ENCODE peak calls at places on chromosomes 7 and 10, in eight cellular contexts. H is GM18507, Z is DMS79 treated with DMSO at 0.1 percent for 48 hours, B is caudate nucleus, F is amniotic epithelial cell, R is GOT3, O is globus pallidus, T is HTR-8/SVneo. G is an unnamed sample.

GRCh38 chr10:25125151-25125550 is 49.6 kb upstream of the GPR158 start:
- DNase-seq in H (no peak), Z (peak), B (peak), F (no peak), R (no peak), O (no peak), T (no peak), G (no peak)

GRCh38 chr7:114986805-114987204 is 64.9 kb downstream of the MDFIC start:
- DNase-seq in H (no peak), Z (no peak), B (no peak), F (peak), R (no peak), O (no peak), T (no peak), G (no peak)

GRCh38 chr10:110076559-110077318 is 69.0 kb downstream of the ADD3 start:
- DNase-seq in H (no peak), Z (no peak), B (no peak), F (peak), R (no peak), O (peak), T (peak), G (peak)

GRCh38 chr7:13240349-13240748 is 552.9 kb downstream of the ARL4A start:
- DNase-seq in H (no peak), Z (no peak), B (no peak), F (peak), R (no peak), O (no peak), T (peak), G (no peak)

GRCh38 chr10:35386594-35387174 is 50.4 kb downstream of the CCNY start:
- DNase-seq in H (no peak), Z (peak), B (no peak), F (peak), R (no peak), O (no peak), T (no peak), G (peak)

GRCh38 chr10:118818621-118819221 is 64.0 kb upstream of the CACUL1 start:
- DNase-seq in H (no peak), Z (peak), B (no peak), F (no peak), R (no peak), O (peak), T (no peak), G (no peak)

GRCh38 chr10:91196268-91197043 is 24.0 kb upstream of the PCGF5 start:
- DNase-seq in H (no peak), Z (peak), B (no peak), F (peak), R (no peak), O (no peak), T (no peak), G (no peak)

GRCh38 chr7:102331536-102332275 is 24.5 kb downstream of the SPDYE6 start:
- DNase-seq in H (no peak), Z (no peak), B (no peak), F (no peak), R (no peak), O (no peak), T (no peak), G (no peak)

GRCh38 chr10:117421985-117422384 is 46.7 kb upstream of the PDZD8 start:
- DNase-seq in H (no peak), Z (no peak), B (no peak), F (no peak), R (no peak), O (no peak), T (no peak), G (no peak)

GRCh38 chr10:26214538-26215461 is 1.8 kb upstream of the GAD2 start:
- DNase-seq in H (no peak), Z (peak), B (peak), F (no peak), R (no peak), O (no peak), T (no peak), G (no peak)

GRCh38 chr10:20202337-20202736 is 386.1 kb downstream of the PLXDC2 start:
- DNase-seq in H (no peak), Z (no peak), B (no peak), F (peak), R (no peak), O (no peak), T (no peak), G (no peak)

GRCh38 chr7:37318541-37318940 is 130.1 kb downstream of the ELMO1 start:
- DNase-seq in H (no peak), Z (no peak), B (no peak), F (no peak), R (no peak), O (no peak), T (no peak), G (no peak)

GRCh38 chr7:120060875-120061274 is 212.1 kb upstream of the KCND2 start:
- DNase-seq in H (no peak), Z (no peak), B (no peak), F (no peak), R (no peak), O (no peak), T (no peak), G (no peak)

GRCh38 chr7:151428393-151429231 is 11.3 kb downstream of the CRYGN start:
- DNase-seq in H (no peak), Z (no peak), B (no peak), F (peak), R (no peak), O (peak), T (peak), G (peak)

GRCh38 chr10:20984632-20985031 is 87.5 kb upstream of the NEBL start:
- DNase-seq in H (no peak), Z (no peak), B (no peak), F (no peak), R (no peak), O (no peak), T (no peak), G (no peak)

GRCh38 chr10:127398140-127398966 is 150.8 kb upstream of the NPS start:
- DNase-seq in H (no peak), Z (no peak), B (peak), F (peak), R (no peak), O (no peak), T (peak), G (no peak)

GRCh38 chr10:44981172-44982113 is 2.8 kb upstream of the DEPP1 start:
- DNase-seq in H (no peak), Z (no peak), B (no peak), F (peak), R (no peak), O (no peak), T (peak), G (peak)

GRCh38 chr7:13890793-13891192 is 98.7 kb downstream of the ETV1 start:
- DNase-seq in H (no peak), Z (no peak), B (no peak), F (no peak), R (no peak), O (no peak), T (no peak), G (no peak)

GRCh38 chr7:156816943-156817572 is 75.9 kb downstream of the LMBR1 start:
- DNase-seq in H (no peak), Z (peak), B (no peak), F (peak), R (no peak), O (peak), T (peak), G (peak)

GRCh38 chr7:108132551-108133265 is 2.5 kb upstream of the LAMB4 start:
- DNase-seq in H (no peak), Z (no peak), B (no peak), F (peak), R (no peak), O (no peak), T (no peak), G (no peak)

GRCh38 chr10:23702977-23703414 is 264.1 kb downstream of the OTUD1 start:
- DNase-seq in H (peak), Z (no peak), B (peak), F (peak), R (no peak), O (peak), T (peak), G (peak)

GRCh38 chr10:91444211-91444610 is 34.1 kb downstream of the HECTD2 start:
- DNase-seq in H (no peak), Z (no peak), B (no peak), F (no peak), R (no peak), O (no peak), T (no peak), G (no peak)

GRCh38 chr7:14962778-14963177 is 60.2 kb upstream of the DGKB start:
- DNase-seq in H (no peak), Z (no peak), B (no peak), F (no peak), R (no peak), O (no peak), T (no peak), G (no peak)

GRCh38 chr10:130748409-130749057 is 563.0 kb downstream of the TCERG1L start:
- DNase-seq in H (no peak), Z (no peak), B (no peak), F (no peak), R (no peak), O (no peak), T (no peak), G (no peak)

GRCh38 chr10:99920901-99921300 is 88.8 kb downstream of the DNMBP start:
- DNase-seq in H (no peak), Z (no peak), B (no peak), F (peak), R (no peak), O (no peak), T (no peak), G (no peak)